ENCODE peak calls at places on chromosomes 4 and X, in four cellular contexts. A is ovary, S is lower lobe of right lung, G is fibroblast of lung. O is an unnamed sample. For H3K4me1, the result is how much of the 10 kb centered on the place peaks cover.

GRCh38 chr4:15893967-15894366 is 44.6 kb downstream of the FGFBP1 start:
- DNase-seq in G (peak), A (no peak), S (no peak), O (no peak)

GRCh38 chr4:91598696-91599095 is 705.1 kb upstream of the GRID2 start:
- DNase-seq in G (no peak), A (no peak), S (no peak), O (no peak)

GRCh38 chrX:121307441-121307840 is 260.0 kb downstream of the GLUD2 start:
- DNase-seq in G (no peak), S (no peak), A (no peak), O (no peak)

GRCh38 chr4:154490589-154491340 is 834 bp downstream of the DCHS2 start:
- DNase-seq in A (no peak), S (no peak), G (no peak), O (no peak)

GRCh38 chr4:155249036-155249566 is 40.7 kb downstream of the NPY2R start:
- DNase-seq in A (no peak), S (no peak), G (no peak), O (no peak)

GRCh38 chr4:38177792-38178665 is 217.8 kb downstream of the PTTG2 start:
- DNase-seq in A (peak), G (peak), S (peak), O (no peak)

GRCh38 chr4:134243742-134244713 is 42.4 kb upstream of the PABPC4L start:
- DNase-seq in S (peak), A (no peak), G (no peak), O (no peak)

GRCh38 chr4:138114434-138114833 is 127.7 kb downstream of the SLC7A11 start:
- DNase-seq in S (no peak), A (no peak), G (peak), O (no peak)

GRCh38 chr4:7547368-7548040 is 112.8 kb upstream of the PSAPL1 start:
- DNase-seq in S (peak), G (no peak), A (no peak), O (no peak)

GRCh38 chr4:76637704-76638361 is 202.8 kb downstream of the SHROOM3 start:
- DNase-seq in A (no peak), G (no peak), S (no peak), O (no peak)

GRCh38 chr4:2441393-2442174 is 22.8 kb downstream of the CFAP99 start:
- DNase-seq in G (peak), A (no peak), S (peak), O (peak)

GRCh38 chrX:132622130-132622529 is 133.3 kb upstream of the MBNL3 start:
- DNase-seq in A (no peak), S (no peak), G (peak), O (no peak)

GRCh38 chr4:139907001-139907809 is 241.6 kb downstream of the MGST2 start:
- DNase-seq in G (no peak), A (no peak), S (no peak), O (no peak)

GRCh38 chr4:89708903-89709361 is 128.0 kb downstream of the SNCA start:
- DNase-seq in G (peak), S (no peak), A (peak), O (no peak)

GRCh38 chrX:48897157-48897620 is 379 bp downstream of the TIMM17B start:
- DNase-seq in S (peak), A (peak), G (peak), O (peak)

GRCh38 chr4:4376074-4376473 is 10.8 kb upstream of the NSG1 start:
- DNase-seq in G (no peak), A (no peak), S (no peak), O (no peak)

GRCh38 chr4:96593422-96593821 is 753.5 kb downstream of the PDHA2 start:
- DNase-seq in G (no peak), S (no peak), A (no peak), O (no peak)

GRCh38 chrX:53440631-53441517 is 6.7 kb upstream of the HSD17B10 start:
- DNase-seq in G (peak), A (peak), S (peak), O (no peak)

GRCh38 chr4:56803473-56803872 is 18.0 kb downstream of the SPINK2 start:
- DNase-seq in S (no peak), A (no peak), G (no peak), O (no peak)

GRCh38 chrX:103248553-103248952 is 6.4 kb downstream of the TCEAL8 start:
- DNase-seq in S (no peak), G (peak), A (no peak), O (no peak)

DNA sequence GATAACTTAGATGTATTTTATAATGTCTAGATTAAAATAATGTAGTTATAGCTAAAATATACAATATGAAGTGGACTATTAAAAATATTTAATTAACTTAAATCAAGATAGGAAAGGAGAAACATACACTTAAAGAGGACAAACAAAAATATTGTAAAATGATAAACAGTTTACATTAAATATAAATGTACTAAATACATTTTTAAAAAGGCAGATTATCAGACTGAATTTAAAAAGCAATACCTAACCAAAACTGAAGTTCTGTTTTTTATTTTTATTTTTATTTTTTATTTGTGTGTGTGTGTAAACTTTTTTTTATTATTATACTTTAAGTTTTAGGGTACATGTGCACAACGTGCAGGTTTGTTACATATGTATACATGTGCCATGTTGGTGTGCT is 811.6 kb upstream of the INTU start:
- DNase-seq in G (no peak), S (no peak), A (no peak), O (no peak)
- H3K4me1 ChIP-seq in G (under half), S (under half), A (under half), O (under half)

GRCh38 chrX:128436397-128437103 is 384.3 kb upstream of the ACTRT1 start:
- DNase-seq in A (no peak), G (no peak), S (no peak), O (no peak)
- H3K27ac ChIP-seq in A (no peak), G (no peak), S (no peak), O (no peak)

GRCh38 chr4:104490096-104490769 is 4.5 kb downstream of the CXXC4 start:
- DNase-seq in G (peak), A (no peak), S (no peak), O (no peak)

GRCh38 chr4:104493071-104493831 is 1.4 kb downstream of the CXXC4 start:
- DNase-seq in A (no peak), S (no peak), G (no peak), O (no peak)

GRCh38 chr4:104490770-104491395 is 3.8 kb downstream of the CXXC4 start:
- DNase-seq in S (peak), G (peak), A (peak), O (peak)

GRCh38 chr4:104491396-104491821 is 3.3 kb downstream of the CXXC4 start:
- DNase-seq in A (peak), S (peak), G (peak), O (peak)

DNA sequence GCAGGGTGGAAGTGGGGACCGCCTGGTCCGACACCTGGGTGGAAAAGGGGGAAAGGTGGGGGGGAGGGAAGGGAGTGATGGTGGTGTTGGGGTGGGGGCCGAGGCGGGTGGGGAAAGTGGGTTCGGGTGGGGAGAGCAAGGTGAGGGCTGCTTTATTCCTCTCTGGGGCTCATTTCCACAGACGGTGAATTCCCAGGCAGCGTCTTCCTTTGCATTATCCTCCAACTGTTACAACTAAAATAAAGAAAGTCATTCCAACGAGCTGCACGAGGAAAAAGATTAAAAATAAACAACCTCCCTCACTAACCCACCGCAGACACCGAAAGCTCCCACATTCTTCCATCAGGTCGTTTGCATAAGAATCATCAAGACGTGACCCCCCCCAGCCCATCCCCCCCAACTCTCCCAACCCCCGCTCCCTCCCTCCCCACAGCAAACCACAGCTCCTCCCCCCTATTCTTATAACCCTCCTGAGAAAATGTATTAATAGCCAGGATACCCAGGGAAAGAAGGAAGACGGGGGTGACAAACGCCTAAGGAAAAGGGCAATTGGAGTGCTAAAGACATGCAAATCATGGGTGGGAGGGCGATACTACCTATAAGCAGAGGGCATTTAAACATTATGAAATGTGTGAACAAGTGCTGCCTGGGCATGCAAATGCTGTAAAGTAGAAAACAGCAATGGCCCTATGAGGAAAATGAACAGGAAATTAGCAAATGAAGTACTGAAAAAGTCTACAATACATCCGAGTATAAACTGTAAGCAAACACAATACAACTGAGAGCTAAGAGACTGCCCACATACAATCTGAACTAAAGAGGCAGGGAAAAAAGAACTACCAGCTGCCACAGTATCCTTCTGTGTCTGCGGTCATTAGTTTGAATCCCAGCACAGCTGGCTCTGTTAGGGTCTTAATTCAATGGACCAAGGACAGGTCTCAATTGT is 2.6 kb downstream of the CXXC4 start:
- DNase-seq in A (no peak), S (no peak), G (peak), O (no peak)
- H3K4me1 ChIP-seq in A (under half), S (under half), G (under half), O (under half)

GRCh38 chrX:117959045-117959444 is 157.6 kb downstream of the KLHL13 start:
- DNase-seq in S (no peak), A (no peak), G (no peak), O (no peak)
- H3K27ac ChIP-seq in S (no peak), A (no peak), G (no peak), O (no peak)

DNA sequence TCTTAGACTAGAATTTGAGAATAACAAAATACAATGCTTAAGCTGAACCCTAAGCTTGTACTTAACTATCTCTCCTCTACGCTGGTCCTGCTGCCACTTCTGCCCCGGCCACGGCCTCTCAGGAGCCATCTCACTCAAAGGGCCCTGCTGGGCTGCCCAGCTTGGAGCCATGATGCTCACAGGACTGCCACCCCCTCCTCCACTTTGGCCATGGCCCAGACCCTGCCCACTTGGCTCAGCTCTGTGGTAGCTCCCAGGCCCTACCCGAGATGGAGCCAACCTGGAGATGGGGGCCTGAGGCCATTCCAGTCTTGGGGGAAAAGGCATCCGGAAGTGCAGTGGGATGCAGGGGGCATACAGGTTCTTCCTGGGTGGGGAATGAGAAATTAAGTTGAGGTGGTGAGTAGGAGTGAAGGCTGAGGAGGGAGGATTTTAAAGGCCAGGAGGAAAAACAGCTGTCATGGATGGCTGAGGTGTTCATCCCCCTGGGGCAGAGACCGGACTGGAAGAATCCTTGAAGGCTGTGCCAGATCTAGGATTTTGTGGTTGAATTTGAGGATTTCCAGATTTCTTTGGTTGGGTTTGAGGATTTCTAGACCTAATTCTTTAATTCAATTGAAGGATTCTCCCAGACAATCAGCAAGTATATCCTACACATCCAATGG is 824 bp downstream of the SASH3 start:
- DNase-seq in A (no peak), S (no peak), G (no peak), O (no peak)
- H3K4me1 ChIP-seq in A (under half), S (under half), G (under half), O (half or more)

DNA sequence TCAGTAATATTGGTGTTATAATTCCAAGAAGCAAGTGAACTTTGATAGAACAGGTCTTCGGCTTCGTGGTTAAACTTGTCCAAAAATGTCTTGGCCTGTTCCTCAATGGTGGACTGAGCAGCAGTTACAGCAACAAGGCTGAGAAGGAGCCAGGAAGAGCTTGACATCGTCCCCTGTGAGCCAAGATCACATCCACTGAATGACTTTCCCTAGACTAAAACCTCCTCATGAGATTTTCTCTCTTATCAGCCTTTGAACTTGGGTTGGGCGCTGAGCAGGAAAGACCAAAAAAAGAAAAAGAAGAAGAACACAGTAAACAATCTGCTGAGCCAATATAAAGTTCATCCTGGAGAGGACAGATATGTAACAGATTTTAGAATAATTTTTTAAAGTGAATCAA is at the start of gene ACE2:
- DNase-seq in A (no peak), S (no peak), G (no peak), O (no peak)
- H3K27ac ChIP-seq in A (no peak), S (no peak), G (no peak), O (no peak)

DNA sequence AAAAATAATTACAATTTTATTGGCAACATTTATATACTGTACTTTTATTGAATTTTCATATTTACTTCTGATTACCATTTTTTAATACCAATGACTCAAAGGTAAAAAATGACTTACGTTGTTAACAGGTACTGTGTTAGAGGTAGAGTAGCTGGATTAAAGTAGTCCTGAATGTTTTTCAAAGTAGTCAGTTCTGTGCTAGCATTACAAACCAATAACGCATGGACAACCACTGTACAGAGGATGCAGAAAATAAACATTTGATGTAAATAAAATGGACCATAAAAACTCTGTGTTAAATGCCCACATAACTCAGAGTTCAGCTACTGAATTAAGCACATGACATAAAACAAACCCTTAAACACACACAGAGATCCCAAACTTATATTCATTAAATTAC is 46.3 kb upstream of the NEUROG2 start:
- DNase-seq in S (no peak), A (no peak), G (no peak), O (no peak)
- H3K4me1 ChIP-seq in S (under half), A (under half), G (under half), O (under half)

GRCh38 chr4:107721436-107722090 is 1.5 kb upstream of the PAPSS1 start:
- DNase-seq in G (no peak), A (no peak), S (no peak), O (peak)
- H3K27ac ChIP-seq in G (no peak), A (no peak), S (peak), O (peak)

GRCh38 chrX:112670964-112671363 is 8.8 kb downstream of the LHFPL1 start:
- DNase-seq in G (no peak), A (no peak), S (peak), O (no peak)

GRCh38 chrX:112677167-112677566 is 2.6 kb downstream of the LHFPL1 start:
- DNase-seq in G (no peak), A (no peak), S (no peak), O (no peak)

GRCh38 chrX:112670290-112670689 is 9.4 kb downstream of the LHFPL1 start:
- DNase-seq in A (no peak), G (no peak), S (no peak), O (no peak)

GRCh38 chrX:112669834-112670233 is 9.9 kb downstream of the LHFPL1 start:
- DNase-seq in A (no peak), G (no peak), S (no peak), O (no peak)

GRCh38 chrX:112672788-112673560 is 6.8 kb downstream of the LHFPL1 start:
- DNase-seq in G (no peak), S (no peak), A (no peak), O (no peak)
- H3K4me1 ChIP-seq in G (under half), S (under half), A (under half), O (under half)

GRCh38 chr4:158818595-158818994 is 49.8 kb downstream of the FNIP2 start:
- DNase-seq in S (no peak), G (no peak), A (no peak), O (no peak)
- H3K27ac ChIP-seq in S (no peak), G (no peak), A (no peak), O (no peak)

O was measured in effector memory CD4-positive, alpha-beta T cell.